ENCODE peak calls at places on chromosomes 6 and 20, in six cellular contexts. N, O, G, W, P and U are unnamed samples.

GRCh38 chr6:22716721-22717120 is 147.4 kb downstream of the HDGFL1 start:
- DNase-seq in G (no peak), P (no peak), N (no peak), W (no peak), O (no peak), U (no peak)

GRCh38 chr20:18506744-18507143 is 996 bp upstream of the SEC23B start:
- DNase-seq in O (no peak), G (no peak), W (no peak), P (no peak), N (no peak), U (no peak)

GRCh38 chr6:79702701-79703100 is 71.6 kb downstream of the SH3BGRL2 start:
- DNase-seq in G (no peak), P (no peak), O (no peak), N (no peak), W (no peak), U (no peak)

GRCh38 chr20:16125810-16126209 is 447.4 kb downstream of the KIF16B start:
- DNase-seq in P (no peak), G (no peak), W (no peak), O (no peak), N (no peak), U (no peak)

GRCh38 chr20:38932457-38933120 is 6.4 kb downstream of the FAM83D start:
- DNase-seq in O (no peak), G (no peak), W (peak; percentile 76), N (no peak), P (no peak), U (peak; percentile 49)

GRCh38 chr6:127547909-127548649 is 28.9 kb upstream of the C6orf58 start:
- DNase-seq in W (no peak), P (no peak), O (no peak), G (no peak), N (no peak), U (no peak)

GRCh38 chr6:35298625-35299140 is 1.1 kb downstream of the DEF6 start:
- DNase-seq in N (no peak), G (no peak), O (no peak), W (no peak), P (no peak), U (no peak)

GRCh38 chr6:113642714-113643442 is 214.3 kb upstream of the MARCKS start:
- DNase-seq in W (peak; percentile 21), P (no peak), O (no peak), N (no peak), G (no peak), U (no peak)

GRCh38 chr20:39875493-39876110 is 813.4 kb downstream of the MAFB start:
- DNase-seq in G (no peak), W (no peak), N (no peak), P (no peak), O (no peak), U (no peak)

GRCh38 chr20:11569163-11569562 is 348.5 kb upstream of the BTBD3 start:
- DNase-seq in P (no peak), O (no peak), N (no peak), G (no peak), W (no peak), U (no peak)

GRCh38 chr6:119449253-119450156 is 99.9 kb upstream of the MAN1A1 start:
- DNase-seq in N (no peak), O (no peak), G (no peak), W (no peak), P (no peak), U (no peak)

GRCh38 chr20:19973920-19974620 is 43.1 kb upstream of the NAA20 start:
- DNase-seq in G (no peak), O (peak; percentile 90), N (peak; percentile 71), W (peak; percentile 75), P (no peak), U (peak; percentile 81)

GRCh38 chr6:106974337-106974998 is at the start of gene CD24:
- DNase-seq in O (no peak), G (peak; percentile 92), W (peak; percentile 47), P (no peak), N (peak; percentile 62), U (no peak)

GRCh38 chr6:3202999-3203696 is 24.3 kb downstream of the TUBB2B start:
- DNase-seq in W (peak; percentile 95), P (no peak), G (no peak), N (no peak), O (no peak), U (no peak)

GRCh38 chr20:11624704-11625103 is 293.0 kb upstream of the BTBD3 start:
- DNase-seq in P (no peak), N (no peak), O (no peak), G (no peak), W (no peak), U (no peak)

GRCh38 chr20:44810391-44811149 is at the start of gene RIMS4:
- DNase-seq in O (no peak), P (no peak), G (no peak), W (no peak), N (no peak), U (no peak)

GRCh38 chr6:72040106-72040505 is 153.8 kb downstream of the RIMS1 start:
- DNase-seq in O (no peak), P (no peak), G (no peak), W (no peak), N (no peak), U (no peak)

GRCh38 chr6:95185874-95186273 is 391.5 kb upstream of the MANEA start:
- DNase-seq in N (no peak), O (no peak), P (no peak), W (no peak), G (no peak), U (no peak)

GRCh38 chr20:36199293-36200257 is 36.7 kb upstream of the AAR2 start:
- DNase-seq in P (no peak), G (peak; percentile 82), O (peak; percentile 86), W (peak; percentile 46), N (peak; percentile 77), U (peak; percentile 50)

GRCh38 chr20:46375771-46376170 is 30.6 kb downstream of the ELMO2 start:
- DNase-seq in G (no peak), W (peak; percentile 72), N (no peak), P (no peak), O (no peak), U (peak; percentile 8)

GRCh38 chr6:49553353-49553752 is 2.9 kb downstream of the C6orf141 start:
- DNase-seq in G (no peak), O (no peak), W (peak; percentile 84), N (no peak), P (no peak), U (no peak)

GRCh38 chr6:24524801-24525200 is 30.0 kb downstream of the ALDH5A1 start:
- DNase-seq in N (no peak), P (no peak), W (peak; percentile 47), O (no peak), G (no peak), U (peak; percentile 41)

GRCh38 chr6:155190667-155191066 is 73.1 kb upstream of the CLDN20 start:
- DNase-seq in O (no peak), W (no peak), G (no peak), P (no peak), N (no peak), U (no peak)

GRCh38 chr20:8043687-8044278 is 24.2 kb upstream of the TMX4 start:
- DNase-seq in O (no peak), G (no peak), W (peak; percentile 40), P (no peak), N (no peak), U (peak; percentile 43)

GRCh38 chr6:12483712-12484111 is 193.6 kb downstream of the EDN1 start:
- DNase-seq in G (no peak), W (peak; percentile 99), O (no peak), N (no peak), P (peak; percentile 64), U (peak; percentile 66)

GRCh38 chr6:100078509-100078908 is 84.5 kb upstream of the MCHR2 start:
- DNase-seq in P (no peak), O (no peak), N (no peak), W (peak; percentile 46), G (no peak), U (no peak)

DNA sequence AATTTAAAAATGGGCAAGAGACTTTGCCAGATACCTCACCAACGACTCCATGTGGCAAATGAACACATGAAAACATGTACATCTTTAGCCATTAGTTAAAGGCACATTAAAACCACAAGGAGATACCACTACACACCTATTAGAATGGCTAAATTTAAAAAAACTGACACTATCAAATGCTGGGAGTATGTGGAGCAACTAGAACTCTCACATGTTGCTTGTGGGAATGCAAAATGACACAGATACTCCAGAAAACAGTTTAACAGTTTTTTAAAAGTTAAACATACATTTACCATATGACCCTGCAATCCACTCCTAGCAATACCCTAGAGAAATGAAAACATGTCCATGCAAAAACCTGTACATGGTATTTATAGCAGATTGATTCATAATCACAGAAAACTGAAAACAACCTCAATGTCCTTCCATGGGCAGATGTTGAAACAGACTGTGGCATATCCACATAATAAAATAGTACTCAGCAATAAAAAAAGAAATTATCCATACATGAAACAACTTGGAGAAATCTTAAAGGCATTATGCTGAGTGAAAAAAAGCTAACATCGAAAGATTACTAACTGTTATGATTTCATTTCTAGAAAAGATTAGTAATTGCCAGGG is 1.9 kb downstream of the RAB23 start:
- DNase-seq in W (no peak), O (no peak), G (no peak), N (no peak), P (no peak), U (no peak)
- H3K4me3 ChIP-seq in W (peak overlapping the region; percentile 89), O (no peak overlapping the region), G (no peak overlapping the region), N (no peak overlapping the region), P (peak overlapping the region; percentile 37), U (peak overlapping the region; percentile 8)

DNA sequence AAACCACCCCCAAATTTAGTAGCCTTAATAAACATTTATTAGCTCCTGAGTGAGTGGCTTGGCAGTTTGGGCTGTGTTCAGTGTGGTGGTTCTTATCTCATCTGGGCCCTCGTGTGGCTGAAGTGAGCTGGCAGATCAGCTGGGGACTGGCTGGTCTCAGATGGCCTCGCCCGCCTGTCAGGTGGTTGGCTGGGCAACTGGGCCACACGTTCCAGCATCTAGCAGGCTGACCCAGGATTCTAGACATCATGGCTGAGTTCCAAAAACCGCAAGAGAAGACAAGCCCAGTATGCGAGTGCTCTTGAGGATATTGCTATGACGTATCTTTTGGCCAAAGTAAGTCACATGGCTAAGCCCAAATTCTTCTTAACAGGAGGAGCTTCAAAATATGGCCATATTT is 28.9 kb downstream of the EIF2S2 start:
- DNase-seq in O (peak; percentile 76), G (no peak), N (peak; percentile 89), P (no peak), W (peak; percentile 99), U (peak; percentile 90)
- TF ChIP-seq CTCF in O (no peak), G (no peak), N (no peak), P (no peak), W (no peak), U (no peak)

GRCh38 chr20:3704085-3704484 is 8.3 kb downstream of the SIGLEC1 start:
- DNase-seq in N (no peak), G (peak; percentile 50), P (no peak), W (no peak), O (no peak), U (no peak)
- H3K4me3 ChIP-seq in N (no peak overlapping the region), G (no peak overlapping the region), P (no peak overlapping the region), W (no peak overlapping the region), O (no peak overlapping the region), U (no peak overlapping the region)

GRCh38 chr6:1479095-1479494 is 89.7 kb downstream of the FOXF2 start:
- DNase-seq in N (no peak), W (peak; percentile 92), G (no peak), P (no peak), O (no peak), U (peak; percentile 54)

GRCh38 chr6:1474205-1474604 is 84.8 kb downstream of the FOXF2 start:
- DNase-seq in W (no peak), N (no peak), O (no peak), P (no peak), G (no peak), U (no peak)

GRCh38 chr6:1475169-1475568 is 85.8 kb downstream of the FOXF2 start:
- DNase-seq in G (no peak), N (no peak), O (no peak), W (no peak), P (no peak), U (no peak)

GRCh38 chr6:1479601-1480236 is 90.3 kb downstream of the FOXF2 start:
- DNase-seq in P (no peak), N (no peak), G (no peak), W (no peak), O (no peak), U (no peak)

GRCh38 chr6:1477432-1478090 is 88.2 kb downstream of the FOXF2 start:
- DNase-seq in W (peak; percentile 87), G (no peak), O (no peak), N (no peak), P (no peak), U (peak; percentile 38)
- TF ChIP-seq CTCF in W (no peak), G (no peak), O (no peak), N (no peak), P (no peak), U (no peak)